ENCODE peak calls at places on chromosomes 5 and 9, in four cellular contexts. One of them, this sample, is unnamed.

GRCh38 chr9:96413312-96414221 is 4.6 kb downstream of the ZNF367 start:
- DNase-seq in AG08396: no peak
- DNase-seq in AG04450: no peak
- DNase-seq in NB4: peak; percentile 72
- DNase-seq in this sample: peak; percentile 69

GRCh38 chr9:99818439-99818992 is 3.2 kb upstream of the NR4A3 start:
- DNase-seq in AG08396: no peak
- DNase-seq in AG04450: no peak
- DNase-seq in NB4: peak; percentile 12
- DNase-seq in this sample: no peak

GRCh38 chr5:68196876-68197275 is 18.7 kb upstream of the PIK3R1 start:
- DNase-seq in AG08396: no peak
- DNase-seq in AG04450: no peak
- DNase-seq in NB4: peak; percentile 80
- DNase-seq in this sample: peak; percentile 13

GRCh38 chr5:91052977-91053732 is 330.0 kb downstream of the ARRDC3 start:
- DNase-seq in AG08396: no peak
- DNase-seq in AG04450: no peak
- DNase-seq in NB4: peak; percentile 64
- DNase-seq in this sample: peak; percentile 31

GRCh38 chr5:54632131-54632551 is 114.6 kb downstream of the SNX18 start:
- DNase-seq in AG08396: no peak
- DNase-seq in AG04450: no peak
- DNase-seq in NB4: no peak
- DNase-seq in this sample: no peak

GRCh38 chr5:160064441-160064840 is 54.8 kb downstream of the PWWP2A start:
- DNase-seq in AG08396: no peak
- DNase-seq in AG04450: no peak
- DNase-seq in NB4: no peak
- DNase-seq in this sample: no peak

GRCh38 chr5:59773286-59773685 is 120.2 kb downstream of the PDE4D start:
- DNase-seq in AG08396: no peak
- DNase-seq in AG04450: no peak
- DNase-seq in NB4: no peak
- DNase-seq in this sample: no peak

GRCh38 chr9:112846528-112847488 is 43.9 kb downstream of the SLC46A2 start:
- DNase-seq in AG08396: peak; percentile 39
- DNase-seq in AG04450: no peak
- DNase-seq in NB4: no peak
- DNase-seq in this sample: no peak

GRCh38 chr9:137788561-137789294 is 88.9 kb upstream of the CACNA1B start:
- DNase-seq in AG08396: no peak
- DNase-seq in AG04450: no peak
- DNase-seq in NB4: peak; percentile 38
- DNase-seq in this sample: no peak

GRCh38 chr5:82512025-82512424 is 233.9 kb upstream of the RPS23 start:
- DNase-seq in AG08396: no peak
- DNase-seq in AG04450: no peak
- DNase-seq in NB4: no peak
- DNase-seq in this sample: no peak

GRCh38 chr5:115389799-115390382 is 93.4 kb upstream of the CCDC112 start:
- DNase-seq in AG08396: no peak
- DNase-seq in AG04450: no peak
- DNase-seq in NB4: peak; percentile 19
- DNase-seq in this sample: no peak

GRCh38 chr5:124342586-124342985 is 403.9 kb downstream of the ZNF608 start:
- DNase-seq in AG08396: no peak
- DNase-seq in AG04450: no peak
- DNase-seq in NB4: no peak
- DNase-seq in this sample: no peak

GRCh38 chr9:113492343-113493079 is 29.0 kb downstream of the RGS3 start:
- DNase-seq in AG08396: no peak
- DNase-seq in AG04450: no peak
- DNase-seq in NB4: peak; percentile 14
- DNase-seq in this sample: no peak

GRCh38 chr5:144195443-144195842 is 24.8 kb downstream of the KCTD16 start:
- DNase-seq in AG08396: no peak
- DNase-seq in AG04450: no peak
- DNase-seq in NB4: no peak
- DNase-seq in this sample: no peak

GRCh38 chr9:38183994-38184568 is 115.1 kb upstream of the SHB start:
- DNase-seq in AG08396: no peak
- DNase-seq in AG04450: no peak
- DNase-seq in NB4: peak; percentile 3
- DNase-seq in this sample: no peak

GRCh38 chr5:150175536-150175935 is 9.0 kb downstream of the CDX1 start:
- DNase-seq in AG08396: peak; percentile 65
- DNase-seq in AG04450: no peak
- DNase-seq in NB4: peak; percentile 65
- DNase-seq in this sample: no peak

GRCh38 chr5:133627180-133627579 is 14.8 kb upstream of the FSTL4 start:
- DNase-seq in AG08396: no peak
- DNase-seq in AG04450: no peak
- DNase-seq in NB4: no peak
- DNase-seq in this sample: no peak

GRCh38 chr9:100072805-100073204 is 26.0 kb downstream of the ERP44 start:
- DNase-seq in AG08396: no peak
- DNase-seq in AG04450: no peak
- DNase-seq in NB4: no peak
- DNase-seq in this sample: no peak

GRCh38 chr5:74318985-74319563 is 321.5 kb downstream of the ENC1 start:
- DNase-seq in AG08396: no peak
- DNase-seq in AG04450: no peak
- DNase-seq in NB4: no peak
- DNase-seq in this sample: no peak

GRCh38 chr5:112692472-112692871 is 45.2 kb upstream of the APC start:
- DNase-seq in AG08396: no peak
- DNase-seq in AG04450: no peak
- DNase-seq in NB4: no peak
- DNase-seq in this sample: no peak

GRCh38 chr9:108565651-108566378 is 290.0 kb downstream of the ACTL7B start:
- DNase-seq in AG08396: peak; percentile 77
- DNase-seq in AG04450: peak; percentile 81
- DNase-seq in NB4: peak; percentile 76
- DNase-seq in this sample: peak; percentile 58

GRCh38 chr5:103272377-103272776 is 13.8 kb downstream of the MACIR start:
- DNase-seq in AG08396: no peak
- DNase-seq in AG04450: no peak
- DNase-seq in NB4: no peak
- DNase-seq in this sample: no peak

GRCh38 chr9:18705763-18706372 is 231.9 kb downstream of the ADAMTSL1 start:
- DNase-seq in AG08396: no peak
- DNase-seq in AG04450: no peak
- DNase-seq in NB4: no peak
- DNase-seq in this sample: no peak

GRCh38 chr9:88880194-88880593 is 111.1 kb upstream of the S1PR3 start:
- DNase-seq in AG08396: no peak
- DNase-seq in AG04450: no peak
- DNase-seq in NB4: no peak
- DNase-seq in this sample: no peak

GRCh38 chr5:67243349-67243748 is 46.8 kb upstream of the CD180 start:
- DNase-seq in AG08396: no peak
- DNase-seq in AG04450: no peak
- DNase-seq in NB4: no peak
- DNase-seq in this sample: no peak

GRCh38 chr5:167626341-167627118 is 664.9 kb upstream of the WWC1 start:
- DNase-seq in AG08396: no peak
- DNase-seq in AG04450: no peak
- DNase-seq in NB4: no peak
- DNase-seq in this sample: no peak

GRCh38 chr5:146068977-146069779 is 36.2 kb downstream of the PLAC8L1 start:
- DNase-seq in AG08396: no peak
- DNase-seq in AG04450: no peak
- DNase-seq in NB4: no peak
- DNase-seq in this sample: no peak

GRCh38 chr5:83434929-83435328 is 36.6 kb upstream of the VCAN start:
- DNase-seq in AG08396: peak; percentile 13
- DNase-seq in AG04450: no peak
- DNase-seq in NB4: no peak
- DNase-seq in this sample: no peak

GRCh38 chr5:142783601-142784291 is 13.6 kb downstream of the ARHGAP26 start:
- DNase-seq in AG08396: peak; percentile 10
- DNase-seq in AG04450: no peak
- DNase-seq in NB4: peak; percentile 48
- DNase-seq in this sample: no peak

GRCh38 chr5:174523311-174524159 is 200.8 kb upstream of the MSX2 start:
- DNase-seq in AG08396: no peak
- DNase-seq in AG04450: no peak
- DNase-seq in NB4: no peak
- DNase-seq in this sample: no peak

GRCh38 chr5:134467231-134467630 is 55.5 kb upstream of the CDKN2AIPNL start:
- DNase-seq in AG08396: no peak
- DNase-seq in AG04450: no peak
- DNase-seq in NB4: no peak
- DNase-seq in this sample: no peak

GRCh38 chr9:110443146-110443877 is 105.6 kb upstream of the TXNDC8 start:
- DNase-seq in AG08396: peak; percentile 43
- DNase-seq in AG04450: peak; percentile 46
- DNase-seq in NB4: no peak
- DNase-seq in this sample: no peak

GRCh38 chr9:89023788-89024187 is 32.5 kb downstream of the S1PR3 start:
- DNase-seq in AG08396: no peak
- DNase-seq in AG04450: no peak
- DNase-seq in NB4: peak; percentile 44
- DNase-seq in this sample: no peak

GRCh38 chr9:15421532-15421931 is 1.1 kb upstream of the SNAPC3 start:
- DNase-seq in AG08396: no peak
- DNase-seq in AG04450: no peak
- DNase-seq in NB4: no peak
- DNase-seq in this sample: no peak

GRCh38 chr5:98768160-98769005 is 5.1 kb upstream of the RGMB start:
- DNase-seq in AG08396: peak; percentile 53
- DNase-seq in AG04450: no peak
- DNase-seq in NB4: peak; percentile 37
- DNase-seq in this sample: no peak

GRCh38 chr5:179414459-179415215 is 69.4 kb upstream of the ADAMTS2 start:
- DNase-seq in AG08396: no peak
- DNase-seq in AG04450: no peak
- DNase-seq in NB4: peak; percentile 23
- DNase-seq in this sample: no peak

GRCh38 chr5:96410013-96410412 is 23.0 kb downstream of the PCSK1 start:
- DNase-seq in AG08396: no peak
- DNase-seq in AG04450: no peak
- DNase-seq in NB4: no peak
- DNase-seq in this sample: no peak

GRCh38 chr9:128051932-128052734 is 15.0 kb downstream of the NAIF1 start:
- DNase-seq in AG08396: no peak
- DNase-seq in AG04450: no peak
- DNase-seq in NB4: no peak
- DNase-seq in this sample: no peak

GRCh38 chr5:34735436-34736426 is 79.6 kb downstream of the RAI14 start:
- DNase-seq in AG08396: no peak
- DNase-seq in AG04450: peak; percentile 38
- DNase-seq in NB4: peak; percentile 7
- DNase-seq in this sample: no peak